ENCODE peak calls at places on chromosome 5, in ten cellular contexts. B is uterus, V is cardiac muscle cell, K is colonic mucosa, P is tibial nerve, R is mammary epithelial cell, A is upper lobe of right lung, G is SK-N-MC, J is heart left ventricle, I is GM23248. W is an unnamed sample.

GRCh38 chr5:154618696-154619095 is 136.5 kb upstream of the LARP1 start:
- DNase-seq in B (no peak), V (no peak), K (no peak), P (no peak), R (peak), A (no peak), G (no peak), J (no peak), I (no peak), W (no peak)

GRCh38 chr5:173707392-173707791 is 90.9 kb upstream of the BOD1 start:
- DNase-seq in B (no peak), V (no peak), K (no peak), P (peak), R (peak), A (peak), G (no peak), J (peak), I (peak), W (peak)

GRCh38 chr5:120386981-120387380 is 77.1 kb upstream of the PRR16 start:
- DNase-seq in B (no peak), V (no peak), K (no peak), P (no peak), R (no peak), A (no peak), G (no peak), J (no peak), I (no peak), W (no peak)

GRCh38 chr5:44546283-44546682 is 157.1 kb upstream of the FGF10 start:
- DNase-seq in B (no peak), V (no peak), K (no peak), P (no peak), R (peak), A (no peak), G (no peak), J (no peak), I (peak), W (no peak)

GRCh38 chr5:140148508-140148907 is 22.8 kb downstream of the IGIP start:
- DNase-seq in B (no peak), V (peak), K (no peak), P (no peak), R (no peak), A (no peak), G (no peak), J (no peak), I (peak), W (no peak)

GRCh38 chr5:58983496-58983895 is 400.6 kb downstream of the RAB3C start:
- DNase-seq in B (no peak), V (peak), K (no peak), P (no peak), R (no peak), A (no peak), G (no peak), J (no peak), I (no peak), W (no peak)

GRCh38 chr5:53019320-53019719 is 30.2 kb downstream of the ITGA2 start:
- DNase-seq in B (no peak), V (no peak), K (no peak), P (no peak), R (peak), A (no peak), G (no peak), J (no peak), I (peak), W (no peak)

GRCh38 chr5:128083811-128084227 is 253 bp downstream of the SLC12A2 start:
- DNase-seq in B (no peak), V (no peak), K (no peak), P (no peak), R (no peak), A (no peak), G (no peak), J (no peak), I (peak), W (no peak)

GRCh38 chr5:81164936-81165335 is 68.2 kb upstream of the CKMT2 start:
- DNase-seq in B (no peak), V (no peak), K (no peak), P (peak), R (no peak), A (no peak), G (no peak), J (no peak), I (no peak), W (no peak)

GRCh38 chr5:156835905-156836304 is 14.2 kb upstream of the PPP1R2B start:
- DNase-seq in B (no peak), V (no peak), K (no peak), P (no peak), R (no peak), A (no peak), G (no peak), J (no peak), I (peak), W (no peak)

GRCh38 chr5:180900178-180900577 is 1.2 kb downstream of the BTNL8 start:
- DNase-seq in B (no peak), V (no peak), K (no peak), P (no peak), R (no peak), A (no peak), G (no peak), J (no peak), I (no peak), W (no peak)

GRCh38 chr5:111950660-111951059 is 193.7 kb upstream of the NREP start:
- DNase-seq in B (no peak), V (no peak), K (no peak), P (no peak), R (no peak), A (no peak), G (no peak), J (no peak), I (peak), W (no peak)

GRCh38 chr5:169302046-169302445 is 1.1 kb upstream of the SLIT3 start:
- DNase-seq in B (no peak), V (no peak), K (no peak), P (no peak), R (no peak), A (no peak), G (no peak), J (no peak), I (no peak), W (no peak)

GRCh38 chr5:121018004-121018403 is 553.9 kb downstream of the PRR16 start:
- DNase-seq in B (no peak), V (no peak), K (no peak), P (no peak), R (no peak), A (no peak), G (no peak), J (no peak), I (no peak), W (no peak)

GRCh38 chr5:120251898-120252297 is 212.2 kb upstream of the PRR16 start:
- DNase-seq in B (no peak), V (no peak), K (no peak), P (no peak), R (no peak), A (no peak), G (no peak), J (no peak), I (no peak), W (no peak)

GRCh38 chr5:180599981-180600553 is 8.8 kb upstream of the SCGB3A1 start:
- DNase-seq in B (no peak), V (no peak), K (no peak), P (no peak), R (no peak), A (no peak), G (no peak), J (no peak), I (no peak), W (no peak)

GRCh38 chr5:153792305-153792704 is 246.4 kb downstream of the FAM114A2 start:
- DNase-seq in B (no peak), V (no peak), K (no peak), P (no peak), R (no peak), A (no peak), G (no peak), J (no peak), I (no peak), W (no peak)

GRCh38 chr5:54844905-54845566 is 140.4 kb downstream of the ESM1 start:
- DNase-seq in B (no peak), V (peak), K (no peak), P (no peak), R (peak), A (no peak), G (peak), J (no peak), I (peak), W (no peak)

GRCh38 chr5:65876970-65877369 is 49.4 kb upstream of the ERBIN start:
- DNase-seq in B (no peak), V (no peak), K (no peak), P (no peak), R (no peak), A (no peak), G (no peak), J (no peak), I (no peak), W (no peak)

GRCh38 chr5:143008809-143009521 is 238.8 kb downstream of the ARHGAP26 start:
- DNase-seq in B (no peak), V (no peak), K (no peak), P (peak), R (peak), A (no peak), G (no peak), J (no peak), I (peak), W (no peak)

GRCh38 chr5:14061106-14061505 is 82.0 kb upstream of the TRIO start:
- DNase-seq in B (no peak), V (no peak), K (no peak), P (no peak), R (no peak), A (no peak), G (no peak), J (no peak), I (no peak), W (no peak)

GRCh38 chr5:177595991-177596774 is 3.7 kb upstream of the B4GALT7 start:
- DNase-seq in B (no peak), V (no peak), K (no peak), P (no peak), R (no peak), A (peak), G (no peak), J (no peak), I (peak), W (no peak)

GRCh38 chr5:59296317-59297264 is 596.9 kb downstream of the PDE4D start:
- DNase-seq in B (no peak), V (no peak), K (no peak), P (no peak), R (peak), A (no peak), G (no peak), J (no peak), I (peak), W (no peak)

GRCh38 chr5:127275641-127276193 is 14.9 kb upstream of the MEGF10 start:
- DNase-seq in B (no peak), V (no peak), K (no peak), P (no peak), R (no peak), A (no peak), G (no peak), J (no peak), I (no peak), W (no peak)

GRCh38 chr5:162268694-162269481 is 201.3 kb downstream of the GABRG2 start:
- DNase-seq in B (no peak), V (no peak), K (no peak), P (no peak), R (no peak), A (no peak), G (no peak), J (no peak), I (no peak), W (no peak)

GRCh38 chr5:176837707-176838115 is 27.4 kb downstream of the UNC5A start:
- DNase-seq in B (peak), V (peak), K (peak), P (peak), R (peak), A (peak), G (peak), J (peak), I (peak), W (peak)

GRCh38 chr5:114898602-114899001 is 271.1 kb downstream of the TRIM36 start:
- DNase-seq in B (no peak), V (no peak), K (no peak), P (no peak), R (no peak), A (no peak), G (no peak), J (no peak), I (no peak), W (no peak)

GRCh38 chr5:176725521-176725920 is 78.2 kb downstream of the TSPAN17 start:
- DNase-seq in B (no peak), V (peak), K (no peak), P (no peak), R (no peak), A (no peak), G (no peak), J (no peak), I (no peak), W (no peak)

GRCh38 chr5:102711525-102712240 is 43.4 kb upstream of the PAM start:
- DNase-seq in B (no peak), V (no peak), K (no peak), P (no peak), R (peak), A (no peak), G (no peak), J (no peak), I (peak), W (no peak)

GRCh38 chr5:34817558-34818351 is 21.2 kb upstream of the TTC23L start:
- DNase-seq in B (no peak), V (no peak), K (no peak), P (no peak), R (no peak), A (no peak), G (no peak), J (no peak), I (peak), W (no peak)

GRCh38 chr5:134073404-134073803 is 41.1 kb upstream of the TCF7 start:
- DNase-seq in B (no peak), V (no peak), K (no peak), P (no peak), R (no peak), A (no peak), G (no peak), J (no peak), I (peak), W (no peak)

GRCh38 chr5:163915481-163915961 is 410.1 kb downstream of the MAT2B start:
- DNase-seq in B (no peak), V (peak), K (peak), P (no peak), R (no peak), A (peak), G (no peak), J (no peak), I (no peak), W (no peak)

GRCh38 chr5:136079195-136079985 is 50.6 kb downstream of the TGFBI start:
- DNase-seq in B (no peak), V (peak), K (no peak), P (no peak), R (no peak), A (no peak), G (no peak), J (no peak), I (no peak), W (no peak)

GRCh38 chr5:42842860-42843641 is 31.4 kb upstream of the SELENOP start:
- DNase-seq in B (peak), V (no peak), K (no peak), P (no peak), R (no peak), A (no peak), G (no peak), J (no peak), I (peak), W (no peak)
- H3K27ac ChIP-seq in B (peak), V (no peak), K (no peak), P (peak), R (no peak), A (no peak), G (peak), J (peak), I (no peak), W (peak)

GRCh38 chr5:69007086-69007672 is 86.6 kb upstream of the SLC30A5 start:
- DNase-seq in B (peak), V (no peak), K (no peak), P (no peak), R (no peak), A (no peak), G (peak), J (no peak), I (peak), W (no peak)
- H3K27ac ChIP-seq in B (peak), V (no peak), K (no peak), P (no peak), R (no peak), A (no peak), G (peak), J (no peak), I (no peak), W (no peak)

GRCh38 chr5:3600106-3600997 is 4.7 kb downstream of the IRX1 start:
- DNase-seq in B (no peak), V (peak), K (no peak), P (no peak), R (peak), A (no peak), G (no peak), J (no peak), I (peak), W (no peak)
- H3K27ac ChIP-seq in B (no peak), V (peak), K (no peak), P (no peak), R (peak), A (no peak), G (no peak), J (no peak), I (peak), W (no peak)

GRCh38 chr5:100840769-100841168 is 62.3 kb downstream of the ST8SIA4 start:
- DNase-seq in B (no peak), V (no peak), K (no peak), P (no peak), R (no peak), A (no peak), G (peak), J (no peak), I (no peak), W (no peak)
- H3K27ac ChIP-seq in B (no peak), V (no peak), K (no peak), P (no peak), R (peak), A (no peak), G (peak), J (peak), I (no peak), W (peak)

DNA sequence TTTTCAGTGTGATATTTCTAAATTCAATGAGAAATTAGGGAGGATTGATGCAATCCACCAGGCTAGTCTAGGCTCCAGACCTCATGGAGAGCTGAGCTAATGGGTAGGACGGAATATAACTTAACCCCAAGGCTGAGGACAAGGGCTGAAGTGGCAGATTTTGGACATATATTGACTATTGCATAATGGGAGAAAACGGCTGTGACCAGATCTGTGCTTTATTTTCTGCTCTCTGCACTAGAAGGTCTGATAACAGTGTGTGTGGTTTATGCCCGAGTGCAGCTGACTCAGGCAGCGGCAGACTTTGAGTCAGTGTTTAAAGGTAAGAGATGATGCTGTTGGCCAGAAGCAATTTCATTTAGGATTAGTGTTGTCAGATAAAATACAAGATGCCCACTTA is 70.6 kb downstream of the ACTBL2 start:
- DNase-seq in B (no peak), V (no peak), K (no peak), P (no peak), R (peak), A (no peak), G (no peak), J (no peak), I (peak), W (no peak)
- H3K27ac ChIP-seq in B (no peak), V (no peak), K (no peak), P (no peak), R (no peak), A (no peak), G (no peak), J (no peak), I (peak), W (no peak)

DNA sequence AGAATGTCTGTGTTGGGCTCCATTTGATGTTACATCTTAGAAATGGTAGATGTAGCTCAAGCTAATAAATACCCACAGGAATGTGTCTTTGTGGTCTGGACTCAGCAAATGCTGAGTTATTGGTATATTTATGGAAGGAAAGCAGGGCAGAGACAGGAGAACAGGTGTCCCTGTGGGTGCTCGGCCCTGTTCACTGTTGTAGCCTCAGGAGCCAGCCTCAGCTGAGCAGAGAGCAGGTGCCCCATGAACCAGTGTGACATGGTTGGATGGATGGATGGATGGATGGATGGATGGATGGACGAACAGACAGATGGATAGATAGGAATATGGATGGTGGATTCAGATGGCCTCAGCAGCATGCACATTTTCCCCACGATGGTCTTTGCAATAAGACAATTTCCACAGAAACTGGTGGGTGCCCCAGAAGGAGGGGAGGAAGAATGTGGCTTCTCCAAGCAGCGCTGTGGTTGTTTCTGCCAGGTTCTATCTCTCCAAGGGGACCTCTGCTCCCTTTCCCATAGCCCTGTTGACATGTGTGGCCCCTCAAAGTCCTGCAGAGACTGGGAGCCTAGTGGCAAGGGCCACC is 8.2 kb upstream of the IRF1 start:
- DNase-seq in B (no peak), V (no peak), K (peak), P (peak), R (no peak), A (no peak), G (no peak), J (no peak), I (no peak), W (no peak)
- H3K27ac ChIP-seq in B (peak), V (no peak), K (peak), P (peak), R (peak), A (peak), G (no peak), J (peak), I (peak), W (peak)

GRCh38 chr5:32503261-32503660 is 58.7 kb upstream of the ZFR start:
- DNase-seq in B (no peak), V (no peak), K (no peak), P (no peak), R (no peak), A (no peak), G (no peak), J (no peak), I (no peak), W (no peak)
- H3K27ac ChIP-seq in B (peak), V (no peak), K (no peak), P (no peak), R (no peak), A (no peak), G (no peak), J (no peak), I (no peak), W (no peak)

DNA sequence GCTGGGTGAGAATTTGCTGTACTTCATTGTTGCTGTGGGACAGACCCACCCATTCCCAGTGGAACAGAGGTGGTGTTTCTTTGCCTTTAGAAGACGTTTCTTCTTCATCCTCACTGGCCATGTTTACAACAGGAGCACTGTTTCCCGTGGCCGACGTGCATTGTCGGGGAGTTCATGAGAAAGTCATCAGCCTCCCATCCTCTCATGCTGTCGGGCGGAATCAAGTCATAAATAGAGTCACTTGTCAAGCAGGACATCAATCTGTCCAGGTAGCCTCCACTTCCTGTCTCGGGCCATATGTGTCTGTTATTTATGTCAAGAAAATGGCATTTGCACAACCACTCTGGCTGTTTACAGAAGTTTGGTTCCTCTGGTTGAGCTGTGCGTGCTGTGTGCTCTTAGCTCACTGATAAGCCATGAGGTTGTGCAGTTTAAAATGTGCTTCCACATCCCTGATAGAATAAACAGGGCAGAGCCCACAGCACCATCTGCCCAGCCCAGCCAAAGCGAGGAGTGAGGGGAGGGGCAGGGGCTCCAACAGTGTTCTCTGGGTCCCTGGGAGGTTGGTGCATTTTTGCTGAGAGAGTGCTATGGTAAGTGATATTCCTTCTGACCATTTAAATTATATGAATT is 401.9 kb upstream of the IRX2 start:
- DNase-seq in B (no peak), V (no peak), K (no peak), P (no peak), R (no peak), A (no peak), G (no peak), J (no peak), I (no peak), W (no peak)
- H3K27ac ChIP-seq in B (no peak), V (no peak), K (no peak), P (no peak), R (no peak), A (no peak), G (no peak), J (no peak), I (no peak), W (no peak)

W was measured in heart right ventricle.